ENCODE peak calls at places on chromosomes 6 and 20, in six cellular contexts. M is endodermal cell; Q is dorsolateral prefrontal cortex; D is CD8-positive, alpha-beta T cell; C is Peyer's patch; N is hepatocyte. Z is an unnamed sample.

GRCh38 chr6:13299909-13300308 is 28.4 kb downstream of the TBC1D7 start:
- DNase-seq in M (peak; percentile 33), Q (no peak), D (no peak), C (no peak), N (no peak), Z (no peak)

GRCh38 chr6:79334674-79335073 is 100.2 kb upstream of the HMGN3 start:
- DNase-seq in M (no peak), Q (no peak), D (no peak), C (no peak), N (no peak), Z (no peak)

GRCh38 chr20:57894522-57894921 is 184.7 kb upstream of the PMEPA1 start:
- DNase-seq in M (no peak), Q (no peak), D (no peak), C (no peak), N (no peak), Z (no peak)

GRCh38 chr6:34529665-34530327 is 26.3 kb downstream of the SPDEF start:
- DNase-seq in M (no peak), Q (no peak), D (no peak), C (no peak), N (peak; percentile 32), Z (no peak)

GRCh38 chr6:41824571-41825569 is 37.4 kb downstream of the TOMM6 start:
- DNase-seq in M (no peak), Q (no peak), D (no peak), C (no peak), N (peak; percentile 38), Z (no peak)

GRCh38 chr6:106849130-106849529 is 125.4 kb downstream of the CD24 start:
- DNase-seq in M (no peak), Q (no peak), D (no peak), C (no peak), N (no peak), Z (no peak)

GRCh38 chr20:51804754-51805153 is 2.4 kb upstream of the SALL4 start:
- DNase-seq in M (peak; percentile 68), Q (no peak), D (no peak), C (no peak), N (no peak), Z (no peak)

GRCh38 chr6:25746968-25747367 is 7.6 kb upstream of the SLC17A4 start:
- DNase-seq in M (no peak), Q (no peak), D (no peak), C (peak; percentile 54), N (no peak), Z (no peak)

GRCh38 chr6:36751091-36751490 is 53.5 kb downstream of the RAB44 start:
- DNase-seq in M (no peak), Q (no peak), D (no peak), C (no peak), N (no peak), Z (no peak)

GRCh38 chr6:23390221-23390620 is 735.8 kb upstream of the NRSN1 start:
- DNase-seq in M (no peak), Q (no peak), D (no peak), C (no peak), N (no peak), Z (no peak)

GRCh38 chr6:129641344-129641743 is 68.6 kb downstream of the ARHGAP18 start:
- DNase-seq in M (no peak), Q (no peak), D (no peak), C (no peak), N (no peak), Z (no peak)

GRCh38 chr20:47198254-47198671 is 158.2 kb downstream of the ZMYND8 start:
- DNase-seq in M (no peak), Q (no peak), D (no peak), C (no peak), N (no peak), Z (no peak)

GRCh38 chr6:73713426-73714147 is 17.6 kb downstream of the CD109 start:
- DNase-seq in M (no peak), Q (no peak), D (no peak), C (no peak), N (no peak), Z (no peak)

GRCh38 chr6:131001113-131001776 is 61.8 kb downstream of the EPB41L2 start:
- DNase-seq in M (no peak), Q (no peak), D (no peak), C (no peak), N (no peak), Z (no peak)

GRCh38 chr6:160917581-160917980 is 74.0 kb upstream of the MAP3K4 start:
- DNase-seq in M (no peak), Q (no peak), D (no peak), C (no peak), N (peak; percentile 30), Z (no peak)

GRCh38 chr6:137160763-137161162 is 12.7 kb downstream of the IL22RA2 start:
- DNase-seq in M (no peak), Q (no peak), D (no peak), C (no peak), N (no peak), Z (no peak)

GRCh38 chr20:33262658-33263065 is 20.4 kb upstream of the BPIFB1 start:
- DNase-seq in M (peak; percentile 88), Q (peak; percentile 47), D (no peak), C (no peak), N (peak; percentile 86), Z (no peak)

GRCh38 chr20:46975976-46976375 is 81.3 kb downstream of the EYA2 start:
- DNase-seq in M (no peak), Q (no peak), D (no peak), C (no peak), N (no peak), Z (no peak)

GRCh38 chr6:114580882-114581281 is 238.1 kb upstream of the HS3ST5 start:
- DNase-seq in M (no peak), Q (no peak), D (no peak), C (no peak), N (no peak), Z (no peak)

GRCh38 chr20:48901326-48901725 is 20.2 kb upstream of the ARFGEF2 start:
- DNase-seq in M (no peak), Q (no peak), D (no peak), C (no peak), N (no peak), Z (no peak)

GRCh38 chr6:92945799-92946198 is 473.6 kb downstream of the EPHA7 start:
- DNase-seq in M (no peak), Q (no peak), D (no peak), C (no peak), N (no peak), Z (no peak)

GRCh38 chr6:157823523-157824370 is 701 bp downstream of the SNX9 start:
- DNase-seq in M (peak; percentile 74), Q (peak; percentile 50), D (peak; percentile 90), C (peak; percentile 88), N (peak; percentile 79), Z (peak; percentile 42)

GRCh38 chr6:117829594-117830319 is 77.3 kb upstream of the SLC35F1 start:
- DNase-seq in M (peak; percentile 89), Q (no peak), D (no peak), C (no peak), N (peak; percentile 65), Z (peak; percentile 6)

GRCh38 chr6:128601060-128601459 is 80.7 kb upstream of the PTPRK start:
- DNase-seq in M (no peak), Q (no peak), D (no peak), C (no peak), N (peak; percentile 50), Z (no peak)

GRCh38 chr6:85404497-85405174 is 45.2 kb upstream of the NT5E start:
- DNase-seq in M (no peak), Q (no peak), D (no peak), C (no peak), N (peak; percentile 43), Z (no peak)

GRCh38 chr20:62770111-62770910 is 26.0 kb upstream of the MRGBP start:
- DNase-seq in M (no peak), Q (no peak), D (peak; percentile 15), C (no peak), N (no peak), Z (no peak)

DNA sequence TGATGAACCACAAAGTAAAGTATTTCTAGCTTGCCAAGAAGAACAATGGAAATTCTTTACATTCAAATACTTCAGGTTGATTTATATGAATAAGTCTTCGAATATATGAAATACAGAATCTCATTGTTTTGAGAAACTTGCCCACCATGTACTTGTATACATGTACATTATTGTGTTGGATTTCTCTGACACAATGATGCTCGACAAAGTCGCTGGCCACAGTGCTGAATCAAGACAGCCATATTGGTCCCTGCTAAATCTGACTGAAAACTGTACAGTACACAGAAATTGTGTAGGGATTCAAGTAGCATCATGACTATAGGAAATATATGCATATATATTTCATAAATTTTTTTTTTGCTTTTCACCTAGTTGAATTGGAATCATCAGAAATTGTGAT is 13.1 kb upstream of the LIN28B start:
- DNase-seq in M (no peak), Q (no peak), D (no peak), C (no peak), N (peak; percentile 52), Z (no peak)
- H3K4me3 ChIP-seq in M (no peak overlapping the region), Q (no peak overlapping the region), D (no peak overlapping the region), C (no peak overlapping the region), N (no peak overlapping the region), Z (no peak overlapping the region)

DNA sequence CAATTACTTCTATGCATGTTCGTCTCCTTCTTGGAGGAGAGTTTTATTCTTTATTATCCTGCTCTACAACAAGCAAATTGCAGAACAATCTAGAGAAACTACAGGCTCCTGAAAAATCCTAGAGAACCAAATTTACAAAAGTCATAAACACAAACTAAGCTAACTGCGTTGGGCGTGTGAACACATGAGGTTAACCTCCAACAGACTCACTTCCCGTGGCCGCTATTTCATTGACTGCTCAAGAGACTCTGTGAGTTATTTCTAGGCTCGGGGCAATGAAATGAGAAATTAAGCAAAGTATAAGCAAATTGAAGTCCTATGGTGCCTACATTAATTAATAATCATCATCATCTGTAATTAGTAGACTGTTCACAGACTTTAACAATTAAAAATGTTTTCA is 100.1 kb downstream of the MBOAT1 start:
- DNase-seq in M (no peak), Q (no peak), D (no peak), C (no peak), N (no peak), Z (no peak)
- TF ChIP-seq CTCF in M (no peak), Q (no peak), D (no peak), C (no peak), N (no peak), Z (no peak)

GRCh38 chr20:37430044-37430443 is 84.1 kb downstream of the SRC start:
- DNase-seq in M (no peak), Q (no peak), D (no peak), C (no peak), N (no peak), Z (no peak)
- H3K27me3 ChIP-seq in M (peaks cover 34% of the 10 kb centered on the region), Q (no peaks in the 10 kb centered on the region), D (no peaks in the 10 kb centered on the region), C (no peaks in the 10 kb centered on the region), N (peaks cover 22% of the 10 kb centered on the region), Z (peaks cover 3% of the 10 kb centered on the region)

DNA sequence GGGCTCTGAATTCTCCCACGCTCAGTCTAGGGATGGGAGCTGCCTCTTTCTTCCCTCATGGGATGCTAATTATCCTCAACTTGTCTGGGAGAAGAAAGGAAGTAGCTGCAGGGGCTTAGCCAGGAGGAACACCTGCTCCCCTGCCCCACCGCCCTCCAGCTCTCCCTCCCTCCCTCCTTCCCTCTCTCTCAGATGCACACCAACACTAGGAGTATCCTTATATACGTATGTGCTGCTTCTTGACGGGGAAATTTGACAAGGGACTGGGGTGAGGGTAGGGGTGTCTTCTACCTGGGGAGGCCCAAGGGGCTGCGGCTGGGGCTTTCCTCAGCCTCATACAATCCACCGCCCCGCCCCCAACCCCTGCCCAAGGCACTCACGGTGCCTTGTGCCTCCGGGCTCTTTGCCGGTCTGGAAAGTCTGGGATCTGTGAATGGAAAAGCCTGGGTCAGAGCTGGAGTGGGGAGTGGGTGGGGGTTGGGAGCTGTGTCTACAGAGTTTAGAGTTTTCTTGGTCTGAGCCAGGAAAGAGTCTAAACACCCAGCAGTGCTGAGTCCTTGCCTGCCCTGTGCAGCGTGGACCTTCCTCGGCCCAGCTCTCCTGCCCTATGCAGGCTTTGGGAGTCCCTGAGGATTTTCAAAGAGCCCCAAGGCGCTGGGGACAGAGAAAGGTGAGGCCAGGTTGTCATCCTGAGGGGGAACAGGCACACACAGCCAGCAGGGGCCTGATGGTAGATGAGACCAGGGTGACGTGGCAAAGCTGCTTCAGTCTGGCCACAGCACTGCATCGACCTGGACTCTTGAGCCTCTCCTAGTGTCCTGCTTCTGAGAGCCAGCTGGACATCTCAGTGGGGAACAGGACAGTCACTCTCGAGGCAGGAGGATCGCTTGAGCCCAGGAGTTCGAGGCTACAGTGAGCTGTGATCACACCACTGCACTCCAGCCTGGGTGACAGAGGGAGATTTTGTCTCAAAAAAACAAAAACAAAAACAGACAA is 29.3 kb upstream of the EMILIN3 start:
- DNase-seq in M (no peak), Q (no peak), D (no peak), C (no peak), N (no peak), Z (no peak)
- H3K4me3 ChIP-seq in M (no peak overlapping the region), Q (no peak overlapping the region), D (no peak overlapping the region), C (no peak overlapping the region), N (no peak overlapping the region), Z (no peak overlapping the region)